ENCODE peak calls at places on chromosome 20, in eight cellular contexts. One of them, this sample, is unnamed.

GRCh38 chr20:9261781-9262180 is 192.9 kb downstream of the PLCB4 start:
- DNase-seq in ovary: no peak
- DNase-seq in dorsolateral prefrontal cortex: no peak
- DNase-seq in GM23338: no peak
- DNase-seq in suprapubic skin: no peak
- DNase-seq in cardiac muscle cell: no peak
- DNase-seq in astrocyte: no peak
- DNase-seq in IMR-90: no peak
- DNase-seq in this sample: no peak

GRCh38 chr20:61303675-61304074 is 51.6 kb downstream of the CDH4 start:
- DNase-seq in ovary: no peak
- DNase-seq in GM23338: no peak
- DNase-seq in astrocyte: no peak
- DNase-seq in dorsolateral prefrontal cortex: no peak
- DNase-seq in suprapubic skin: no peak
- DNase-seq in IMR-90: no peak
- DNase-seq in cardiac muscle cell: no peak
- DNase-seq in this sample: no peak

GRCh38 chr20:42688576-42688975 is 501.1 kb downstream of the PTPRT start:
- DNase-seq in ovary: no peak
- DNase-seq in dorsolateral prefrontal cortex: no peak
- DNase-seq in GM23338: no peak
- DNase-seq in astrocyte: no peak
- DNase-seq in suprapubic skin: no peak
- DNase-seq in cardiac muscle cell: no peak
- DNase-seq in IMR-90: no peak
- DNase-seq in this sample: no peak

GRCh38 chr20:62598761-62599194 is 43.5 kb upstream of the SLCO4A1 start:
- DNase-seq in GM23338: no peak
- DNase-seq in cardiac muscle cell: no peak
- DNase-seq in astrocyte: no peak
- DNase-seq in IMR-90: no peak
- DNase-seq in suprapubic skin: no peak
- DNase-seq in dorsolateral prefrontal cortex: no peak
- DNase-seq in ovary: no peak
- DNase-seq in this sample: no peak

GRCh38 chr20:44014807-44015732 is 100.4 kb downstream of the TOX2 start:
- DNase-seq in dorsolateral prefrontal cortex: no peak
- DNase-seq in GM23338: no peak
- DNase-seq in ovary: no peak
- DNase-seq in suprapubic skin: no peak
- DNase-seq in astrocyte: no peak
- DNase-seq in cardiac muscle cell: peak
- DNase-seq in IMR-90: no peak
- DNase-seq in this sample: no peak

GRCh38 chr20:19802492-19803158 is 44.6 kb downstream of the RIN2 start:
- DNase-seq in ovary: no peak
- DNase-seq in IMR-90: peak
- DNase-seq in astrocyte: peak
- DNase-seq in GM23338: peak
- DNase-seq in cardiac muscle cell: no peak
- DNase-seq in suprapubic skin: no peak
- DNase-seq in dorsolateral prefrontal cortex: no peak
- DNase-seq in this sample: no peak

GRCh38 chr20:10696650-10697049 is 22.9 kb upstream of the JAG1 start:
- DNase-seq in ovary: no peak
- DNase-seq in astrocyte: no peak
- DNase-seq in GM23338: peak
- DNase-seq in suprapubic skin: no peak
- DNase-seq in cardiac muscle cell: no peak
- DNase-seq in IMR-90: no peak
- DNase-seq in dorsolateral prefrontal cortex: no peak
- DNase-seq in this sample: no peak

GRCh38 chr20:39935921-39936320 is 753.1 kb downstream of the MAFB start:
- DNase-seq in suprapubic skin: no peak
- DNase-seq in dorsolateral prefrontal cortex: no peak
- DNase-seq in IMR-90: no peak
- DNase-seq in cardiac muscle cell: peak
- DNase-seq in ovary: no peak
- DNase-seq in astrocyte: no peak
- DNase-seq in GM23338: no peak
- DNase-seq in this sample: no peak

GRCh38 chr20:24289737-24290481 is 179.5 kb upstream of the SYNDIG1 start:
- DNase-seq in astrocyte: no peak
- DNase-seq in ovary: no peak
- DNase-seq in IMR-90: no peak
- DNase-seq in suprapubic skin: no peak
- DNase-seq in GM23338: peak
- DNase-seq in cardiac muscle cell: peak
- DNase-seq in dorsolateral prefrontal cortex: no peak
- DNase-seq in this sample: no peak

GRCh38 chr20:16290358-16290757 is 282.9 kb downstream of the KIF16B start:
- DNase-seq in ovary: no peak
- DNase-seq in cardiac muscle cell: no peak
- DNase-seq in dorsolateral prefrontal cortex: no peak
- DNase-seq in GM23338: no peak
- DNase-seq in astrocyte: no peak
- DNase-seq in suprapubic skin: no peak
- DNase-seq in IMR-90: no peak
- DNase-seq in this sample: no peak

GRCh38 chr20:30500829-30501440 is 756.5 kb upstream of the DEFB115 start:
- DNase-seq in suprapubic skin: no peak
- DNase-seq in GM23338: no peak
- DNase-seq in ovary: no peak
- DNase-seq in cardiac muscle cell: no peak
- DNase-seq in astrocyte: no peak
- DNase-seq in IMR-90: no peak
- DNase-seq in dorsolateral prefrontal cortex: no peak
- DNase-seq in this sample: no peak

GRCh38 chr20:56995635-56996075 is 270.8 kb downstream of the BMP7 start:
- DNase-seq in IMR-90: no peak
- DNase-seq in astrocyte: no peak
- DNase-seq in ovary: no peak
- DNase-seq in cardiac muscle cell: peak
- DNase-seq in dorsolateral prefrontal cortex: no peak
- DNase-seq in suprapubic skin: no peak
- DNase-seq in GM23338: peak
- DNase-seq in this sample: peak

GRCh38 chr20:49278817-49279676 is 1.2 kb upstream of the ZNFX1 start:
- DNase-seq in dorsolateral prefrontal cortex: no peak
- DNase-seq in IMR-90: no peak
- DNase-seq in cardiac muscle cell: peak
- DNase-seq in astrocyte: no peak
- DNase-seq in ovary: peak
- DNase-seq in suprapubic skin: peak
- DNase-seq in GM23338: no peak
- DNase-seq in this sample: no peak

GRCh38 chr20:20721489-20721888 is 9.0 kb upstream of the RALGAPA2 start:
- DNase-seq in GM23338: no peak
- DNase-seq in IMR-90: no peak
- DNase-seq in astrocyte: no peak
- DNase-seq in dorsolateral prefrontal cortex: no peak
- DNase-seq in ovary: no peak
- DNase-seq in suprapubic skin: no peak
- DNase-seq in cardiac muscle cell: no peak
- DNase-seq in this sample: no peak

GRCh38 chr20:58604410-58604881 is 46.6 kb upstream of the STX16 start:
- DNase-seq in dorsolateral prefrontal cortex: no peak
- DNase-seq in IMR-90: no peak
- DNase-seq in GM23338: no peak
- DNase-seq in ovary: no peak
- DNase-seq in suprapubic skin: no peak
- DNase-seq in astrocyte: no peak
- DNase-seq in cardiac muscle cell: no peak
- DNase-seq in this sample: no peak

GRCh38 chr20:21303061-21303871 is at the start of gene XRN2:
- DNase-seq in astrocyte: peak
- DNase-seq in dorsolateral prefrontal cortex: peak
- DNase-seq in cardiac muscle cell: peak
- DNase-seq in IMR-90: peak
- DNase-seq in suprapubic skin: peak
- DNase-seq in ovary: peak
- DNase-seq in GM23338: peak
- DNase-seq in this sample: peak

GRCh38 chr20:3745686-3746173 is 13.2 kb downstream of the HSPA12B start:
- DNase-seq in astrocyte: no peak
- DNase-seq in dorsolateral prefrontal cortex: no peak
- DNase-seq in IMR-90: no peak
- DNase-seq in suprapubic skin: no peak
- DNase-seq in ovary: no peak
- DNase-seq in cardiac muscle cell: no peak
- DNase-seq in GM23338: no peak
- DNase-seq in this sample: no peak
- H3K4me3 ChIP-seq in astrocyte: no peak
- H3K4me3 ChIP-seq in dorsolateral prefrontal cortex: no peak
- H3K4me3 ChIP-seq in IMR-90: no peak
- H3K4me3 ChIP-seq in suprapubic skin: no peak
- H3K4me3 ChIP-seq in ovary: no peak
- H3K4me3 ChIP-seq in cardiac muscle cell: no peak
- H3K4me3 ChIP-seq in GM23338: peak
- H3K4me3 ChIP-seq in this sample: no peak

DNA sequence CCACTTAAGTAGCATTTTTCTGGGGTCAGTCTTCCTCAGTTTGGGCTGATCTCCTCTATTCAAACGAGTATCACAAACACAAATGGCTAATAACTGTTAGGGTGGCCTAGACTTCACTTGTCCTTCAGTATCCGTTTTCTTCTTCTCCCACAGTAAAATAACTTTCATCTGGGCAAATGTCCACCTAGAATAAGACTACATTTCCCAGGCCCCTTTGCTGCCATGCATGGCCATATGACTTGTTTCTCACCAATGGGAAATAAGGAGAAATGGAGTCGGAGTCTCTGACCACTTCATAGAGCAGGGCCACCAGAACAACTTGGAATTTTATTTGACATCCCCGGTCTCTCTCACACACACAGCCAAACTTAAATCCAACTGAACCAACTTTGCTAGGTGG is 51.4 kb downstream of the SULF2 start:
- DNase-seq in cardiac muscle cell: no peak
- DNase-seq in GM23338: no peak
- DNase-seq in suprapubic skin: no peak
- DNase-seq in dorsolateral prefrontal cortex: no peak
- DNase-seq in astrocyte: no peak
- DNase-seq in IMR-90: no peak
- DNase-seq in ovary: no peak
- DNase-seq in this sample: no peak
- TF ChIP-seq CTCF in cardiac muscle cell: no peak
- TF ChIP-seq CTCF in GM23338: no peak
- TF ChIP-seq CTCF in suprapubic skin: no peak
- TF ChIP-seq CTCF in dorsolateral prefrontal cortex: no peak
- TF ChIP-seq CTCF in astrocyte: no peak
- TF ChIP-seq CTCF in IMR-90: no peak
- TF ChIP-seq CTCF in ovary: no peak
- TF ChIP-seq CTCF in this sample: no peak

GRCh38 chr20:25310921-25311728 is 63.2 kb downstream of the PYGB start:
- DNase-seq in cardiac muscle cell: peak
- DNase-seq in ovary: no peak
- DNase-seq in suprapubic skin: peak
- DNase-seq in GM23338: no peak
- DNase-seq in dorsolateral prefrontal cortex: peak
- DNase-seq in astrocyte: peak
- DNase-seq in IMR-90: peak
- DNase-seq in this sample: peak
- H3K4me3 ChIP-seq in cardiac muscle cell: no peak
- H3K4me3 ChIP-seq in ovary: peak
- H3K4me3 ChIP-seq in suprapubic skin: peak
- H3K4me3 ChIP-seq in GM23338: no peak
- H3K4me3 ChIP-seq in dorsolateral prefrontal cortex: no peak
- H3K4me3 ChIP-seq in astrocyte: peak
- H3K4me3 ChIP-seq in IMR-90: peak
- H3K4me3 ChIP-seq in this sample: peak

GRCh38 chr20:768426-768978 is at the start of gene SLC52A3:
- DNase-seq in IMR-90: no peak
- DNase-seq in GM23338: peak
- DNase-seq in cardiac muscle cell: no peak
- DNase-seq in suprapubic skin: no peak
- DNase-seq in astrocyte: no peak
- DNase-seq in ovary: no peak
- DNase-seq in dorsolateral prefrontal cortex: no peak
- DNase-seq in this sample: no peak
- TF ChIP-seq CTCF in IMR-90: no peak
- TF ChIP-seq CTCF in GM23338: peak
- TF ChIP-seq CTCF in cardiac muscle cell: no peak
- TF ChIP-seq CTCF in suprapubic skin: peak
- TF ChIP-seq CTCF in astrocyte: no peak
- TF ChIP-seq CTCF in ovary: no peak
- TF ChIP-seq CTCF in dorsolateral prefrontal cortex: peak
- TF ChIP-seq CTCF in this sample: no peak

GRCh38 chr20:63640086-63640485 is 13.1 kb downstream of the STMN3 start:
- DNase-seq in GM23338: no peak
- DNase-seq in ovary: no peak
- DNase-seq in astrocyte: no peak
- DNase-seq in suprapubic skin: no peak
- DNase-seq in cardiac muscle cell: no peak
- DNase-seq in IMR-90: no peak
- DNase-seq in dorsolateral prefrontal cortex: no peak
- DNase-seq in this sample: no peak

GRCh38 chr20:63642518-63643247 is 10.5 kb downstream of the STMN3 start:
- DNase-seq in dorsolateral prefrontal cortex: no peak
- DNase-seq in ovary: peak
- DNase-seq in cardiac muscle cell: no peak
- DNase-seq in GM23338: peak
- DNase-seq in suprapubic skin: no peak
- DNase-seq in IMR-90: no peak
- DNase-seq in astrocyte: no peak
- DNase-seq in this sample: peak

GRCh38 chr20:63641146-63641791 is 12.0 kb downstream of the STMN3 start:
- DNase-seq in astrocyte: no peak
- DNase-seq in dorsolateral prefrontal cortex: no peak
- DNase-seq in cardiac muscle cell: peak
- DNase-seq in GM23338: peak
- DNase-seq in IMR-90: no peak
- DNase-seq in ovary: no peak
- DNase-seq in suprapubic skin: no peak
- DNase-seq in this sample: no peak

GRCh38 chr20:63643499-63643898 is 9.7 kb downstream of the STMN3 start:
- DNase-seq in IMR-90: no peak
- DNase-seq in cardiac muscle cell: no peak
- DNase-seq in astrocyte: no peak
- DNase-seq in GM23338: no peak
- DNase-seq in dorsolateral prefrontal cortex: no peak
- DNase-seq in suprapubic skin: no peak
- DNase-seq in ovary: no peak
- DNase-seq in this sample: no peak

DNA sequence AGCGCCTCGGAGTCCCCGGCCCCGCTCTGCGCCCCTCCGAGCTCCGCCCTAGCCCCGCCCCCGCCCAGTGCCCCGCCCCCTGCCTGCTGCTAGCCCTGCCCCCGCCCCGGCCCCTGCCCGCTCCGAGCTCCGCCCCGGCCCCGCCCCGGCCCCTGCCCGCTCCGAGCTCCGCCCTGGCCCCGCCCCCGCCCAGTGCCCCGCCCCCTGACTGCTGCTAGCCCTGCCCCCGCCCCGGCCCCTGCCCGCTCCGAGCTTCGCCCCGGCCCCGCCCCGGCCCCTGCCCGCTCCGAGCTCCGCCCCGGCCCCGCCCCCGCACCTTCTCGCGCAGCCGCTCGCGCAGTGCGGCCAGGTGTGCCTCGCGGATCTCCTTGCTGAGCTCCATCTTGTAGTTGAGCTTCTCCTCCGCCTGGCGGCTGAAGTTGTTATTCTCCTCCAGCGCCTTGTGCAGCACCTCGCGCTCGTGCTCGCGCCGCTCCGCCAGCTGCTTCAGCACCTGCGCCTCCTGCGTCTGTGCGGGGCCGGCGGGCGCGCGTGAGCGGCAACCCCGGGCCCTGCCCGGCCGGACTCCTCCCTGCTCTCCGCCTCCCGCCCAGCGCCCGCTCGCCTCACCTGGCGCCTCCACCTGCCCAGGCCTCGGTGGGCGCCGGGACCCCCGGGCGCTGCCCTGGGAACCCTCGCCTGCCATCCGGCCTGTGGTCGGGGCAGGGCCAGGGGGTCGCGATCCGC is 11.3 kb downstream of the STMN3 start:
- DNase-seq in astrocyte: peak
- DNase-seq in dorsolateral prefrontal cortex: peak
- DNase-seq in cardiac muscle cell: peak
- DNase-seq in ovary: peak
- DNase-seq in IMR-90: peak
- DNase-seq in GM23338: peak
- DNase-seq in suprapubic skin: peak
- DNase-seq in this sample: peak
- H3K4me3 ChIP-seq in astrocyte: peak
- H3K4me3 ChIP-seq in dorsolateral prefrontal cortex: no peak
- H3K4me3 ChIP-seq in cardiac muscle cell: peak
- H3K4me3 ChIP-seq in ovary: peak
- H3K4me3 ChIP-seq in IMR-90: peak
- H3K4me3 ChIP-seq in GM23338: peak
- H3K4me3 ChIP-seq in suprapubic skin: peak
- H3K4me3 ChIP-seq in this sample: peak